ENCODE peak calls at places on chromosomes 11 and 22, in four cellular contexts. One of them, this sample, is unnamed.

GRCh38 chr22:23790819-23791736 is 4.3 kb downstream of the SMARCB1 start:
- DNase-seq in PC-9: no peak
- DNase-seq in C1 segment of cervical spinal cord: no peak
- DNase-seq in iPS DF 6.9: no peak
- DNase-seq in this sample: no peak

GRCh38 chr11:123407124-123407995 is 22.7 kb upstream of the GRAMD1B start:
- DNase-seq in C1 segment of cervical spinal cord: peak; percentile 36
- DNase-seq in iPS DF 6.9: no peak
- DNase-seq in PC-9: peak; percentile 55
- DNase-seq in this sample: peak; percentile 16

GRCh38 chr11:61611309-61611708 is 30.4 kb upstream of the SYT7 start:
- DNase-seq in PC-9: no peak
- DNase-seq in C1 segment of cervical spinal cord: no peak
- DNase-seq in iPS DF 6.9: no peak
- DNase-seq in this sample: no peak

GRCh38 chr22:49962012-49962750 is 1.6 kb downstream of the PIM3 start:
- DNase-seq in iPS DF 6.9: no peak
- DNase-seq in PC-9: peak; percentile 90
- DNase-seq in C1 segment of cervical spinal cord: peak; percentile 55
- DNase-seq in this sample: peak; percentile 91

GRCh38 chr11:7551571-7551970 is 37.8 kb downstream of the PPFIBP2 start:
- DNase-seq in iPS DF 6.9: no peak
- DNase-seq in PC-9: peak; percentile 77
- DNase-seq in C1 segment of cervical spinal cord: no peak
- DNase-seq in this sample: no peak

GRCh38 chr11:125404811-125405481 is 91.1 kb downstream of the FEZ1 start:
- DNase-seq in PC-9: no peak
- DNase-seq in C1 segment of cervical spinal cord: peak; percentile 68
- DNase-seq in iPS DF 6.9: no peak
- DNase-seq in this sample: peak; percentile 16

GRCh38 chr11:32713496-32713895 is 81.0 kb downstream of the CCDC73 start:
- DNase-seq in iPS DF 6.9: no peak
- DNase-seq in C1 segment of cervical spinal cord: no peak
- DNase-seq in PC-9: no peak
- DNase-seq in this sample: no peak

GRCh38 chr11:110758012-110758411 is 45.8 kb upstream of the ARHGAP20 start:
- DNase-seq in PC-9: peak; percentile 3
- DNase-seq in iPS DF 6.9: no peak
- DNase-seq in C1 segment of cervical spinal cord: no peak
- DNase-seq in this sample: no peak

GRCh38 chr11:44016129-44016528 is 31.7 kb upstream of the ACCSL start:
- DNase-seq in C1 segment of cervical spinal cord: no peak
- DNase-seq in PC-9: no peak
- DNase-seq in iPS DF 6.9: no peak
- DNase-seq in this sample: no peak

GRCh38 chr22:16783930-16784354 is 41.3 kb downstream of the XKR3 start:
- DNase-seq in iPS DF 6.9: no peak
- DNase-seq in C1 segment of cervical spinal cord: no peak
- DNase-seq in PC-9: no peak
- DNase-seq in this sample: no peak

GRCh38 chr11:60348116-60348515 is 21.1 kb downstream of the MS4A6E start:
- DNase-seq in C1 segment of cervical spinal cord: no peak
- DNase-seq in iPS DF 6.9: no peak
- DNase-seq in PC-9: no peak
- DNase-seq in this sample: no peak